ENCODE peak calls at places on chromosomes 16 and 17, in five cellular contexts. I is fibroblast of gingiva, F is Peyer's patch, T is NCI-H1092, M is body of pancreas. R is an unnamed sample.

GRCh38 chr16:674968-675883 is at the start of gene RHBDL1:
- DNase-seq in T (no peak), I (peak; percentile 43), M (peak; percentile 59), F (no peak), R (peak; percentile 51)

GRCh38 chr17:6079155-6079554 is 9.0 kb downstream of the WSCD1 start:
- DNase-seq in M (no peak), T (no peak), I (no peak), F (no peak), R (no peak)

GRCh38 chr17:72697602-72698146 is 394.8 kb downstream of the SLC39A11 start:
- DNase-seq in I (no peak), M (peak; percentile 23), T (no peak), F (no peak), R (no peak)

GRCh38 chr17:50267074-50267841 is 7.0 kb upstream of the TMEM92 start:
- DNase-seq in F (no peak), I (peak; percentile 60), M (no peak), T (no peak), R (no peak)

GRCh38 chr17:49434821-49435581 is 20.3 kb upstream of the PHB1 start:
- DNase-seq in F (peak; percentile 46), I (peak; percentile 17), M (peak; percentile 58), T (peak; percentile 19), R (peak; percentile 81)

GRCh38 chr16:15403392-15403995 is 7.9 kb downstream of the MPV17L start:
- DNase-seq in M (no peak), F (no peak), T (no peak), I (peak; percentile 33), R (no peak)

GRCh38 chr16:4936181-4936990 is 562 bp downstream of the PPL start:
- DNase-seq in F (no peak), M (peak; percentile 64), I (no peak), T (no peak), R (peak; percentile 86)

GRCh38 chr16:49350265-49351103 is 23.1 kb upstream of the C16orf78 start:
- DNase-seq in M (peak; percentile 71), F (peak; percentile 19), I (peak; percentile 9), T (peak; percentile 32), R (peak; percentile 81)

GRCh38 chr17:4184811-4185210 is 41.8 kb downstream of the CYB5D2 start:
- DNase-seq in F (no peak), T (no peak), M (no peak), I (no peak), R (no peak)

GRCh38 chr17:77214328-77214727 is 73.6 kb downstream of the SEC14L1 start:
- DNase-seq in M (no peak), T (no peak), I (no peak), F (no peak), R (no peak)

GRCh38 chr17:81027038-81027437 is 7.9 kb upstream of the BAIAP2 start:
- DNase-seq in T (no peak), F (no peak), M (no peak), I (no peak), R (no peak)

GRCh38 chr16:16033208-16033717 is 83.8 kb downstream of the ABCC1 start:
- DNase-seq in I (no peak), F (peak; percentile 27), M (no peak), T (no peak), R (no peak)

GRCh38 chr16:77555101-77555500 is 120.3 kb upstream of the ADAMTS18 start:
- DNase-seq in I (no peak), M (no peak), T (no peak), F (no peak), R (no peak)

GRCh38 chr17:48068491-48068961 is 20.4 kb downstream of the NFE2L1 start:
- DNase-seq in F (no peak), T (no peak), M (no peak), I (no peak), R (peak; percentile 43)